ENCODE peak calls at places on chromosome 13, in ten cellular contexts. One of them, this sample, is unnamed.
A peak's percentile ranks its signal among the peaks of the same experiment; 100 is the strongest.

GRCh38 chr13:71699342-71699741 is 167.7 kb downstream of the DACH1 start:
- DNase-seq in uterus: no peak
- DNase-seq in lung: no peak
- DNase-seq in IMR-90: no peak
- DNase-seq in heart right ventricle: no peak
- DNase-seq in body of pancreas: no peak
- DNase-seq in tibial artery: no peak
- DNase-seq in psoas muscle: no peak
- DNase-seq in Caco-2: no peak
- DNase-seq in fibroblast of lung: no peak
- DNase-seq in this sample: no peak

GRCh38 chr13:96817336-96817941 is 176.8 kb downstream of the OXGR1 start:
- DNase-seq in uterus: no peak
- DNase-seq in lung: no peak
- DNase-seq in IMR-90: peak; percentile 10
- DNase-seq in heart right ventricle: no peak
- DNase-seq in body of pancreas: no peak
- DNase-seq in tibial artery: no peak
- DNase-seq in psoas muscle: no peak
- DNase-seq in Caco-2: no peak
- DNase-seq in fibroblast of lung: peak; percentile 1
- DNase-seq in this sample: no peak

GRCh38 chr13:85693889-85694511 is 105.2 kb downstream of the SLITRK6 start:
- DNase-seq in uterus: no peak
- DNase-seq in lung: no peak
- DNase-seq in IMR-90: peak; percentile 44
- DNase-seq in heart right ventricle: no peak
- DNase-seq in body of pancreas: no peak
- DNase-seq in tibial artery: no peak
- DNase-seq in psoas muscle: no peak
- DNase-seq in Caco-2: no peak
- DNase-seq in fibroblast of lung: peak; percentile 18
- DNase-seq in this sample: no peak

GRCh38 chr13:107675847-107676550 is 539.3 kb downstream of the LIG4 start:
- DNase-seq in uterus: no peak
- DNase-seq in lung: no peak
- DNase-seq in IMR-90: no peak
- DNase-seq in heart right ventricle: no peak
- DNase-seq in body of pancreas: no peak
- DNase-seq in tibial artery: no peak
- DNase-seq in psoas muscle: no peak
- DNase-seq in Caco-2: no peak
- DNase-seq in fibroblast of lung: no peak
- DNase-seq in this sample: no peak

GRCh38 chr13:89726690-89727435 is 1620.6 kb upstream of the MIR17HG start:
- DNase-seq in uterus: no peak
- DNase-seq in lung: no peak
- DNase-seq in IMR-90: peak; percentile 46
- DNase-seq in heart right ventricle: no peak
- DNase-seq in body of pancreas: no peak
- DNase-seq in tibial artery: no peak
- DNase-seq in psoas muscle: no peak
- DNase-seq in Caco-2: no peak
- DNase-seq in fibroblast of lung: peak; percentile 86
- DNase-seq in this sample: no peak

GRCh38 chr13:69600811-69601210 is 506.8 kb upstream of the ATXN8OS start:
- DNase-seq in uterus: no peak
- DNase-seq in lung: no peak
- DNase-seq in IMR-90: no peak
- DNase-seq in heart right ventricle: no peak
- DNase-seq in body of pancreas: no peak
- DNase-seq in tibial artery: no peak
- DNase-seq in psoas muscle: no peak
- DNase-seq in Caco-2: no peak
- DNase-seq in fibroblast of lung: no peak
- DNase-seq in this sample: no peak

GRCh38 chr13:112972867-112973576 is 4.0 kb downstream of the MCF2L start:
- DNase-seq in uterus: no peak
- DNase-seq in lung: peak; percentile 48
- DNase-seq in IMR-90: no peak
- DNase-seq in heart right ventricle: no peak
- DNase-seq in body of pancreas: no peak
- DNase-seq in tibial artery: peak; percentile 55
- DNase-seq in psoas muscle: peak; percentile 50
- DNase-seq in Caco-2: peak; percentile 18
- DNase-seq in fibroblast of lung: no peak
- DNase-seq in this sample: no peak

GRCh38 chr13:39777527-39778061 is 122.1 kb downstream of the COG6 start:
- DNase-seq in uterus: no peak
- DNase-seq in lung: no peak
- DNase-seq in IMR-90: peak; percentile 90
- DNase-seq in heart right ventricle: no peak
- DNase-seq in body of pancreas: no peak
- DNase-seq in tibial artery: no peak
- DNase-seq in psoas muscle: no peak
- DNase-seq in Caco-2: no peak
- DNase-seq in fibroblast of lung: peak; percentile 96
- DNase-seq in this sample: no peak

GRCh38 chr13:25687622-25688225 is 315.9 kb downstream of the ATP8A2 start:
- DNase-seq in uterus: peak; percentile 15
- DNase-seq in lung: no peak
- DNase-seq in IMR-90: no peak
- DNase-seq in heart right ventricle: peak; percentile 13
- DNase-seq in body of pancreas: no peak
- DNase-seq in tibial artery: no peak
- DNase-seq in psoas muscle: no peak
- DNase-seq in Caco-2: no peak
- DNase-seq in fibroblast of lung: peak; percentile 35
- DNase-seq in this sample: no peak

GRCh38 chr13:25686831-25687495 is 315.2 kb downstream of the ATP8A2 start:
- DNase-seq in uterus: no peak
- DNase-seq in lung: no peak
- DNase-seq in IMR-90: no peak
- DNase-seq in heart right ventricle: no peak
- DNase-seq in body of pancreas: no peak
- DNase-seq in tibial artery: no peak
- DNase-seq in psoas muscle: no peak
- DNase-seq in Caco-2: no peak
- DNase-seq in fibroblast of lung: no peak
- DNase-seq in this sample: no peak

GRCh38 chr13:25689539-25689938 is 317.8 kb downstream of the ATP8A2 start:
- DNase-seq in uterus: no peak
- DNase-seq in lung: no peak
- DNase-seq in IMR-90: no peak
- DNase-seq in heart right ventricle: no peak
- DNase-seq in body of pancreas: no peak
- DNase-seq in tibial artery: no peak
- DNase-seq in psoas muscle: no peak
- DNase-seq in Caco-2: no peak
- DNase-seq in fibroblast of lung: no peak
- DNase-seq in this sample: no peak

GRCh38 chr13:25690582-25690981 is 318.8 kb downstream of the ATP8A2 start:
- DNase-seq in uterus: no peak
- DNase-seq in lung: no peak
- DNase-seq in IMR-90: no peak
- DNase-seq in heart right ventricle: no peak
- DNase-seq in body of pancreas: no peak
- DNase-seq in tibial artery: no peak
- DNase-seq in psoas muscle: no peak
- DNase-seq in Caco-2: no peak
- DNase-seq in fibroblast of lung: no peak
- DNase-seq in this sample: no peak

DNA sequence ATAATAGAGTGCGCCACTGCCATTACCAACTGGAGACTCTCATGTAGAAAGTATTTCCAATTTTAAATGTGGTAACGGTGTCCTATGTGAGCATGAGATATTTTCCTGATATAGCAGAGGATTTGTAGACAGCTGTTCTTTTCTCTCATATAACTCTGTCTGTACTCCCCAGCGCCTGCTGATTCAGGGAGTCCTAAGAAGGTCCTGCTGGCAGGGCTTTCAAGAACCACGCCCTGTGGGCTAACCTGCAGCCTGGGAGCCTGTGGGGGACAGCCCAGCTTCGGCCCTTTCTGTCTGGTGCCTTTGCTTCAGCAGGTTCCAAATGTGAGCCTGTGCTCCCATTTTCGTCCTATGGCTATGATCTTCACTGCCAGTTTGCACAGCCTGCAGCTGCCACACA is 316.8 kb downstream of the ATP8A2 start:
- DNase-seq in uterus: no peak
- DNase-seq in lung: no peak
- DNase-seq in IMR-90: no peak
- DNase-seq in heart right ventricle: no peak
- DNase-seq in body of pancreas: no peak
- DNase-seq in tibial artery: no peak
- DNase-seq in psoas muscle: peak; percentile 79
- DNase-seq in Caco-2: no peak
- DNase-seq in fibroblast of lung: no peak
- DNase-seq in this sample: no peak
- TF ChIP-seq CTCF in uterus: no peak
- TF ChIP-seq CTCF in lung: no peak
- TF ChIP-seq CTCF in IMR-90: no peak
- TF ChIP-seq CTCF in heart right ventricle: no peak
- TF ChIP-seq CTCF in body of pancreas: no peak
- TF ChIP-seq CTCF in tibial artery: no peak
- TF ChIP-seq CTCF in psoas muscle: no peak
- TF ChIP-seq CTCF in Caco-2: no peak
- TF ChIP-seq CTCF in fibroblast of lung: no peak
- TF ChIP-seq CTCF in this sample: no peak

GRCh38 chr13:83121904-83122303 is 760.4 kb downstream of the SLITRK1 start:
- DNase-seq in uterus: no peak
- DNase-seq in lung: no peak
- DNase-seq in IMR-90: peak; percentile 36
- DNase-seq in heart right ventricle: no peak
- DNase-seq in body of pancreas: no peak
- DNase-seq in tibial artery: no peak
- DNase-seq in psoas muscle: no peak
- DNase-seq in Caco-2: no peak
- DNase-seq in fibroblast of lung: peak; percentile 13
- DNase-seq in this sample: no peak

DNA sequence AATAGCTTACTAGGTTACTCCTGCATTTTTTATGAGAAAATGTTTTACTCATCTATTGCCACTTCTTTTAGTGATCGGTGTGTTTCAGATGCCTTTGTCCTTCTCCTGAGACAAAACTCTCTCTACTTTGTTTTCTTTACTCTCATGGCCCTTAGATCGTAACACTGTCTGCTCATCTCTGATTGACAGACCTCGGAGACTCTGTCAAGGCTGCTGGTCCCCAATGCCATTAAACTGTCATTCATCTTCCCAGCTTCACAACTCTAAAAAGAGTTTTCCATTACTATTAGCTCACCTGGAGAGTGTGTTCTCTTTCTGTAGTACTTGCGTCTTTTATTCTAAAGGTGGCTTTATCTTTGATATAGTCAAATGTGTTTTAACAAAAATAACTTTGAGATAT is 765.2 kb downstream of the SLITRK1 start:
- DNase-seq in uterus: no peak
- DNase-seq in lung: no peak
- DNase-seq in IMR-90: no peak
- DNase-seq in heart right ventricle: no peak
- DNase-seq in body of pancreas: no peak
- DNase-seq in tibial artery: no peak
- DNase-seq in psoas muscle: no peak
- DNase-seq in Caco-2: no peak
- DNase-seq in fibroblast of lung: no peak
- DNase-seq in this sample: no peak
- H3K4me1 ChIP-seq in uterus: no peaks in the 10 kb centered on the region
- H3K4me1 ChIP-seq in lung: no peaks in the 10 kb centered on the region
- H3K4me1 ChIP-seq in IMR-90: no peaks in the 10 kb centered on the region
- H3K4me1 ChIP-seq in heart right ventricle: no peaks in the 10 kb centered on the region
- H3K4me1 ChIP-seq in body of pancreas: no peaks in the 10 kb centered on the region
- H3K4me1 ChIP-seq in tibial artery: no peaks in the 10 kb centered on the region
- H3K4me1 ChIP-seq in psoas muscle: no peaks in the 10 kb centered on the region
- H3K4me1 ChIP-seq in Caco-2: no peaks in the 10 kb centered on the region
- H3K4me1 ChIP-seq in fibroblast of lung: no peaks in the 10 kb centered on the region
- H3K4me1 ChIP-seq in this sample: no peaks in the 10 kb centered on the region

GRCh38 chr13:77168232-77168631 is 141.3 kb upstream of the FBXL3 start:
- DNase-seq in uterus: no peak
- DNase-seq in lung: no peak
- DNase-seq in IMR-90: no peak
- DNase-seq in heart right ventricle: no peak
- DNase-seq in body of pancreas: no peak
- DNase-seq in tibial artery: no peak
- DNase-seq in psoas muscle: no peak
- DNase-seq in Caco-2: no peak
- DNase-seq in fibroblast of lung: no peak
- DNase-seq in this sample: no peak
- H3K4me3 ChIP-seq in uterus: no peak overlapping the region
- H3K4me3 ChIP-seq in lung: no peak overlapping the region
- H3K4me3 ChIP-seq in IMR-90: no peak overlapping the region
- H3K4me3 ChIP-seq in heart right ventricle: no peak overlapping the region
- H3K4me3 ChIP-seq in body of pancreas: no peak overlapping the region
- H3K4me3 ChIP-seq in tibial artery: no peak overlapping the region
- H3K4me3 ChIP-seq in psoas muscle: no peak overlapping the region
- H3K4me3 ChIP-seq in Caco-2: no peak overlapping the region
- H3K4me3 ChIP-seq in fibroblast of lung: no peak overlapping the region
- H3K4me3 ChIP-seq in this sample: no peak overlapping the region

GRCh38 chr13:65921933-65922332 is 1308.2 kb downstream of the PCDH9 start:
- DNase-seq in uterus: no peak
- DNase-seq in lung: no peak
- DNase-seq in IMR-90: no peak
- DNase-seq in heart right ventricle: no peak
- DNase-seq in body of pancreas: no peak
- DNase-seq in tibial artery: no peak
- DNase-seq in psoas muscle: no peak
- DNase-seq in Caco-2: no peak
- DNase-seq in fibroblast of lung: no peak
- DNase-seq in this sample: no peak

GRCh38 chr13:65932587-65933239 is 1297.4 kb downstream of the PCDH9 start:
- DNase-seq in uterus: no peak
- DNase-seq in lung: no peak
- DNase-seq in IMR-90: peak; percentile 7
- DNase-seq in heart right ventricle: no peak
- DNase-seq in body of pancreas: no peak
- DNase-seq in tibial artery: no peak
- DNase-seq in psoas muscle: no peak
- DNase-seq in Caco-2: no peak
- DNase-seq in fibroblast of lung: no peak
- DNase-seq in this sample: no peak

GRCh38 chr13:65932013-65932412 is 1298.1 kb downstream of the PCDH9 start:
- DNase-seq in uterus: no peak
- DNase-seq in lung: no peak
- DNase-seq in IMR-90: no peak
- DNase-seq in heart right ventricle: no peak
- DNase-seq in body of pancreas: no peak
- DNase-seq in tibial artery: no peak
- DNase-seq in psoas muscle: no peak
- DNase-seq in Caco-2: no peak
- DNase-seq in fibroblast of lung: no peak
- DNase-seq in this sample: no peak

GRCh38 chr13:65929436-65929835 is 1300.7 kb downstream of the PCDH9 start:
- DNase-seq in uterus: no peak
- DNase-seq in lung: no peak
- DNase-seq in IMR-90: peak; percentile 86
- DNase-seq in heart right ventricle: no peak
- DNase-seq in body of pancreas: no peak
- DNase-seq in tibial artery: no peak
- DNase-seq in psoas muscle: no peak
- DNase-seq in Caco-2: no peak
- DNase-seq in fibroblast of lung: peak; percentile 10
- DNase-seq in this sample: no peak

DNA sequence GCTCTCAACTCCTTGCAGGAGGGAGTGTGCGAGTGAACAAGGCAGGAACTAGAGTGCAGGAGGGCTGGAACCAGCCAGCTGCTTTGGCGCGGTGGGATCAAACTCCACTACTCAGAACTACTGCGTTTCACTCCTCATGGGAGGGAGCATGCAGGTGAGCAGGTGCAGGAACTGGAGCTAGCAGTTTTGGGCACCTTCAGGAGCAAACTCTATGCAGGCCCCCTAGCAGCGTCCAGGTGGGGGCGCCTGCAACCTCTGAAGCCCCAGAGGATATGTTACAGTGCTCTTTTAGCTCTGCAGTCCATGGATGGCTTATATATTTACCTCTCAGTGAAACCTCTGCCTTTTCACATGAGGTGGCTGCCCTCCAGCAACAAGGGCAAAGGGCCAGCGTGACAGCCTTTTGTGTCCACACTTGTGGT is 1303.4 kb downstream of the PCDH9 start:
- DNase-seq in uterus: no peak
- DNase-seq in lung: no peak
- DNase-seq in IMR-90: no peak
- DNase-seq in heart right ventricle: peak; percentile 52
- DNase-seq in body of pancreas: peak; percentile 24
- DNase-seq in tibial artery: no peak
- DNase-seq in psoas muscle: peak; percentile 28
- DNase-seq in Caco-2: peak; percentile 41
- DNase-seq in fibroblast of lung: no peak
- DNase-seq in this sample: peak; percentile 53
- TF ChIP-seq CTCF in uterus: no peak
- TF ChIP-seq CTCF in lung: no peak
- TF ChIP-seq CTCF in IMR-90: no peak
- TF ChIP-seq CTCF in heart right ventricle: peak; percentile 45
- TF ChIP-seq CTCF in body of pancreas: no peak
- TF ChIP-seq CTCF in tibial artery: no peak
- TF ChIP-seq CTCF in psoas muscle: no peak
- TF ChIP-seq CTCF in Caco-2: no peak
- TF ChIP-seq CTCF in fibroblast of lung: peak; percentile 35
- TF ChIP-seq CTCF in this sample: peak; percentile 26

This sample was measured in right lobe of liver.